ENCODE peak calls at places on chromosomes 1 and 21, in eight cellular contexts. J, P, I, C, K, O, A and E are unnamed samples.

GRCh38 chr1:14713077-14713476 is 114.6 kb downstream of the KAZN start:
- DNase-seq in K (no peak), J (no peak), O (no peak), I (peak; percentile 33), P (no peak), A (no peak), C (no peak), E (no peak)

GRCh38 chr1:161440312-161440894 is 64.9 kb upstream of the FCGR2A start:
- DNase-seq in C (no peak), P (no peak), I (peak; percentile 90), K (no peak), J (peak; percentile 75), A (peak; percentile 78), O (peak; percentile 53), E (peak; percentile 90)

GRCh38 chr1:1910651-1911389 is 4.2 kb upstream of the CALML6 start:
- DNase-seq in C (no peak), P (no peak), J (no peak), K (no peak), A (peak; percentile 6), I (no peak), O (no peak), E (no peak)

GRCh38 chr1:201481761-201482493 is 12.9 kb upstream of the PHLDA3 start:
- DNase-seq in P (peak; percentile 45), I (peak; percentile 90), A (peak; percentile 91), O (peak; percentile 86), J (peak; percentile 94), K (no peak), C (no peak), E (peak; percentile 93)

GRCh38 chr1:153649867-153650235 is 8.7 kb upstream of the SNAPIN start:
- DNase-seq in J (no peak), K (no peak), I (no peak), O (peak; percentile 59), A (no peak), P (no peak), C (no peak), E (no peak)

GRCh38 chr1:80582980-80583379 is 1217.8 kb upstream of the ADGRL2 start:
- DNase-seq in I (no peak), P (no peak), J (no peak), K (no peak), C (no peak), A (no peak), O (no peak), E (no peak)

GRCh38 chr1:30964706-30965105 is 56.1 kb upstream of the SDC3 start:
- DNase-seq in I (no peak), O (peak; percentile 45), C (no peak), J (peak; percentile 88), P (no peak), A (no peak), K (no peak), E (no peak)

GRCh38 chr1:24410750-24411149 is 2.8 kb downstream of the STPG1 start:
- DNase-seq in J (no peak), P (no peak), A (no peak), K (no peak), C (no peak), O (no peak), I (no peak), E (no peak)

GRCh38 chr1:246122071-246122470 is 385.0 kb downstream of the SMYD3 start:
- DNase-seq in P (no peak), J (no peak), K (no peak), C (no peak), A (no peak), I (no peak), O (no peak), E (no peak)

GRCh38 chr21:18265955-18266354 is 21.3 kb downstream of the CHODL start:
- DNase-seq in K (no peak), C (no peak), J (no peak), P (no peak), O (no peak), A (no peak), I (no peak), E (no peak)

GRCh38 chr1:91428182-91428798 is 23.7 kb upstream of the HFM1 start:
- DNase-seq in I (peak; percentile 19), P (no peak), C (no peak), A (peak; percentile 9), O (no peak), J (peak; percentile 4), K (no peak), E (no peak)

GRCh38 chr1:26913754-26914619 is at the start of gene NR0B2:
- DNase-seq in I (no peak), P (no peak), A (peak; percentile 90), K (no peak), O (peak; percentile 67), J (peak; percentile 65), C (no peak), E (peak; percentile 91)

GRCh38 chr1:44688760-44689446 is 14.4 kb downstream of the ARMH1 start:
- DNase-seq in K (no peak), I (no peak), A (no peak), P (no peak), C (no peak), O (no peak), J (no peak), E (no peak)

GRCh38 chr21:36698160-36699025 is 522 bp upstream of the SIM2 start:
- DNase-seq in C (no peak), I (no peak), J (peak; percentile 46), K (no peak), O (no peak), A (no peak), P (no peak), E (peak; percentile 64)

GRCh38 chr21:36700295-36700960 is 1.5 kb downstream of the SIM2 start:
- DNase-seq in O (no peak), A (no peak), P (no peak), C (no peak), I (no peak), K (no peak), J (no peak), E (no peak)

GRCh38 chr21:36697473-36698159 is 1.3 kb upstream of the SIM2 start:
- DNase-seq in I (no peak), O (no peak), K (no peak), C (no peak), A (no peak), P (no peak), J (no peak), E (peak; percentile 57)

GRCh38 chr21:36699546-36700294 is 805 bp downstream of the SIM2 start:
- DNase-seq in C (no peak), J (no peak), A (no peak), I (no peak), K (no peak), P (no peak), O (no peak), E (peak; percentile 52)

DNA sequence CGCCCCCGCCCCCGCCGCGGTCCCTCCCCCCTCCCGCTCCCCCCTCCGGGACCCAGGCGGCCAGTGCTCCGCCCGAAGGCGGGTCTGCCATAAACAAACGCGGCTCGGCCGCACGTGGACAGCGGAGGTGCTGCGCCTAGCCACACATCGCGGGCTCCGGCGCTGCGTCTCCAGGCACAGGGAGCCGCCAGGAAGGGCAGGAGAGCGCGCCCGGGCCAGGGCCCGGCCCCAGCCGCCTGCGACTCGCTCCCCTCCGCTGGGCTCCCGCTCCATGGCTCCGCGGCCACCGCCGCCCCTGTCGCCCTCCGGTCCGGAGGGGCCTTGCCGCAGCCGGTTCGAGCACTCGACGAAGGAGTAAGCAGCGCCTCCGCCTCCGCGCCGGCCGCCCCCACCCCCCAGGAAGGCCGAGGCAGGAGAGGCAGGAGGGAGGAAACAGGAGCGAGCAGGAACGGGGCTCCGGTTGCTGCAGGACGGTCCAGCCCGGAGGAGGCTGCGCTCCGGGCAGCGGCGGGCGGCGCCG is at the start of gene SIM2:
- DNase-seq in A (no peak), I (no peak), C (no peak), P (no peak), O (no peak), K (no peak), J (peak; percentile 61), E (peak; percentile 64)
- H3K4me3 ChIP-seq in A (no peak within 1 kb of the TSS), I (no peak within 1 kb of the TSS), C (peak within 1 kb of the TSS; percentile 92), P (peak within 1 kb of the TSS; percentile 24), O (peak within 1 kb of the TSS; percentile 69), K (peak within 1 kb of the TSS; percentile 34), J (peak within 1 kb of the TSS; percentile 37), E (peak within 1 kb of the TSS; percentile 33)

DNA sequence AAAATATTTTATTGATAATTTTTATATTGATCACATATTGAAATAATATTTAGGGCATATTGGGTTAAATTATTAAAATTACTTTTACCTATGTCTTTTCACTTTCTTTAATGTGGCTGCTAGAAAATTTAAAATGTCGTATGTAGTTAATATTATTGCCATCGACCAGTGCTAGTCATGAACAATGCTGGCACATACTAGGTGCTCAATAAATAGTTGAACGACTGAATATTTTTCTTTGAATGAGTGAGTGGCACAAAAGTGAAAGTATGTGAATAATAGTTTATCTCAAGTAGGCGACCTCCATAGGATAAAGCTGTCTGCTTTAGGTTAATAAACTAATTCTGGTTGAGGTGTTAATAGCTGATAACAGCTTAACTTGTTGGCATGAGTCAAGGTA is 150.8 kb upstream of the FGGY start:
- DNase-seq in P (no peak), A (no peak), O (no peak), K (no peak), C (no peak), I (no peak), J (no peak), E (no peak)
- H3K4me3 ChIP-seq in P (no peak overlapping the region), A (no peak overlapping the region), O (peak overlapping the region; percentile 72), K (peak overlapping the region; percentile 62), C (no peak overlapping the region), I (peak overlapping the region; percentile 53), J (no peak overlapping the region), E (peak overlapping the region; percentile 54)

DNA sequence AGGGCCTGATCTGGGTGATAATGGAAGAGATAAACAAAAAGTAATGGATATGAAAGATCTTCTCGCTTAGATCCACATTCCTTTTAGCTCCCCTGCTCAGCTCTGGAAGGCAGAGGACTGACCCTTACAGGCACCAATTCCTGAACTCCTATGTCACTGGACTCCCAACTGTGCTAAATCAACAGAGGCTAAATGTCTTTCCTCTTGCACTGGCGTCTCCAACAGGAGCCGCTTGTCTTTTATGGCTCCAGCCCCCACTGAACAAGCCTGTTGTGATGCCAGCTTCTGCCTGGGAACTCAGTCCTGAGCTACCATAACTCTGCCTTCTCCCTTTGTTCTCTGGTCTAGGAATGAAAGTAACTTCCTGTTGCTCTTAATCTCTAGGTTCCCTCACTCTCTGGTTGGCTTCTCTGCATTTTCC is 142.1 kb upstream of the COL11A1 start:
- DNase-seq in J (no peak), C (no peak), K (no peak), O (no peak), A (peak; percentile 8), P (no peak), I (no peak), E (no peak)
- H3K4me3 ChIP-seq in J (no peak overlapping the region), C (no peak overlapping the region), K (no peak overlapping the region), O (no peak overlapping the region), A (no peak overlapping the region), P (no peak overlapping the region), I (no peak overlapping the region), E (no peak overlapping the region)

GRCh38 chr1:101237229-101237837 is 514 bp downstream of the S1PR1 start:
- DNase-seq in C (no peak), I (peak; percentile 59), P (no peak), O (no peak), J (peak; percentile 50), A (no peak), K (no peak), E (no peak)

GRCh38 chr1:101233495-101233894 is 3.3 kb upstream of the S1PR1 start:
- DNase-seq in P (no peak), A (no peak), I (no peak), J (no peak), O (no peak), K (no peak), C (no peak), E (no peak)

GRCh38 chr1:101235696-101236545 is 898 bp upstream of the S1PR1 start:
- DNase-seq in J (peak; percentile 76), C (no peak), A (peak; percentile 59), P (no peak), O (peak; percentile 43), I (peak; percentile 96), K (peak; percentile 89), E (peak; percentile 69)

GRCh38 chr1:101236546-101237228 is at the start of gene S1PR1:
- DNase-seq in O (peak; percentile 83), A (peak; percentile 71), J (peak; percentile 96), P (no peak), I (peak; percentile 85), K (no peak), C (no peak), E (peak; percentile 83)

GRCh38 chr1:101235241-101235695 is 1.6 kb upstream of the S1PR1 start:
- DNase-seq in K (no peak), C (no peak), J (no peak), P (no peak), I (no peak), A (no peak), O (no peak), E (no peak)
- H3K4me3 ChIP-seq in K (peak overlapping the region; percentile 74), C (no peak overlapping the region), J (peak overlapping the region; percentile 93), P (peak overlapping the region; percentile 63), I (peak overlapping the region; percentile 87), A (no peak overlapping the region), O (peak overlapping the region; percentile 83), E (peak overlapping the region; percentile 62)